ENCODE peak calls at places on chromosomes 7 and 10, in six cellular contexts. E, F, Y, W, T and N are unnamed samples.

GRCh38 chr7:36765605-36766004 is 41.3 kb upstream of the AOAH start:
- DNase-seq in E (no peak), F (no peak), Y (no peak), W (no peak), T (no peak), N (no peak)

GRCh38 chr10:18238875-18239485 is 98.8 kb downstream of the CACNB2 start:
- DNase-seq in E (peak; percentile 52), F (peak; percentile 13), Y (peak; percentile 5), W (peak; percentile 8), T (peak; percentile 75), N (no peak)

GRCh38 chr7:68752485-68752884 is 845.8 kb upstream of the AUTS2 start:
- DNase-seq in E (no peak), F (no peak), Y (no peak), W (no peak), T (no peak), N (no peak)

GRCh38 chr7:1748076-1748750 is 78.1 kb downstream of the ELFN1 start:
- DNase-seq in E (no peak), F (no peak), Y (no peak), W (no peak), T (no peak), N (no peak)

GRCh38 chr7:50864694-50865093 is 82.0 kb upstream of the GRB10 start:
- DNase-seq in E (no peak), F (no peak), Y (no peak), W (no peak), T (no peak), N (no peak)

GRCh38 chr7:37448057-37448636 is 517 bp downstream of the ELMO1 start:
- DNase-seq in E (no peak), F (peak; percentile 63), Y (peak; percentile 14), W (no peak), T (no peak), N (no peak)

GRCh38 chr10:3451516-3452185 is 279.1 kb upstream of the PITRM1 start:
- DNase-seq in E (no peak), F (no peak), Y (no peak), W (no peak), T (no peak), N (no peak)

GRCh38 chr10:35789996-35790395 is 147.9 kb upstream of the FZD8 start:
- DNase-seq in E (peak; percentile 62), F (no peak), Y (no peak), W (no peak), T (no peak), N (no peak)

GRCh38 chr10:10233256-10233655 is 784.4 kb upstream of the CELF2 start:
- DNase-seq in E (no peak), F (no peak), Y (no peak), W (no peak), T (peak; percentile 37), N (no peak)

GRCh38 chr10:62376064-62377025 is 2.2 kb downstream of the ZNF365 start:
- DNase-seq in E (no peak), F (no peak), Y (no peak), W (no peak), T (no peak), N (no peak)

GRCh38 chr10:121070257-121070656 is 219.1 kb downstream of the WDR11 start:
- DNase-seq in E (no peak), F (peak; percentile 26), Y (peak; percentile 40), W (no peak), T (no peak), N (peak; percentile 14)

GRCh38 chr7:135390829-135391228 is 119.1 kb downstream of the CNOT4 start:
- DNase-seq in E (no peak), F (no peak), Y (no peak), W (peak; percentile 92), T (no peak), N (peak; percentile 25)

GRCh38 chr7:121932768-121933167 is 59.8 kb downstream of the PTPRZ1 start:
- DNase-seq in E (no peak), F (no peak), Y (no peak), W (no peak), T (no peak), N (no peak)

GRCh38 chr7:90345548-90346319 is 782 bp upstream of the GTPBP10 start:
- DNase-seq in E (peak; percentile 74), F (peak; percentile 2), Y (peak; percentile 25), W (no peak), T (peak; percentile 61), N (no peak)

GRCh38 chr10:119425102-119425880 is 117.2 kb downstream of the RGS10 start:
- DNase-seq in E (no peak), F (no peak), Y (no peak), W (no peak), T (no peak), N (no peak)

GRCh38 chr7:73912223-73912622 is 51.3 kb downstream of the TMEM270 start:
- DNase-seq in E (no peak), F (no peak), Y (no peak), W (no peak), T (no peak), N (no peak)

GRCh38 chr10:86229378-86229777 is 137.2 kb downstream of the GRID1 start:
- DNase-seq in E (peak; percentile 55), F (no peak), Y (no peak), W (no peak), T (no peak), N (no peak)

GRCh38 chr10:25966846-25967245 is 32.8 kb downstream of the MYO3A start:
- DNase-seq in E (peak; percentile 43), F (no peak), Y (no peak), W (no peak), T (no peak), N (no peak)

GRCh38 chr7:140403878-140404564 is at the start of gene RAB19:
- DNase-seq in E (no peak), F (peak; percentile 30), Y (no peak), W (peak; percentile 73), T (no peak), N (peak; percentile 59)

GRCh38 chr10:131789516-131789915 is 111.3 kb upstream of the PPP2R2D start:
- DNase-seq in E (no peak), F (no peak), Y (no peak), W (no peak), T (no peak), N (no peak)

GRCh38 chr10:121838931-121839330 is 88.9 kb downstream of the ATE1 start:
- DNase-seq in E (no peak), F (no peak), Y (no peak), W (no peak), T (no peak), N (no peak)

GRCh38 chr10:110077436-110078120 is 69.8 kb downstream of the ADD3 start:
- DNase-seq in E (peak; percentile 27), F (no peak), Y (no peak), W (no peak), T (peak; percentile 79), N (no peak)

GRCh38 chr10:112851582-112851981 is 98.5 kb upstream of the TCF7L2 start:
- DNase-seq in E (no peak), F (no peak), Y (no peak), W (no peak), T (no peak), N (no peak)

GRCh38 chr7:89312561-89312960 is 517.0 kb upstream of the TEX47 start:
- DNase-seq in E (no peak), F (no peak), Y (no peak), W (no peak), T (no peak), N (no peak)

GRCh38 chr10:123154943-123155505 is 822 bp downstream of the BUB3 start:
- DNase-seq in E (peak; percentile 57), F (no peak), Y (no peak), W (no peak), T (peak; percentile 50), N (no peak)

GRCh38 chr10:105023223-105023622 is 382.1 kb downstream of the SORCS3 start:
- DNase-seq in E (no peak), F (no peak), Y (no peak), W (no peak), T (no peak), N (no peak)

GRCh38 chr7:150731916-150732315 is 5.3 kb upstream of the GIMAP5 start:
- DNase-seq in E (no peak), F (no peak), Y (no peak), W (no peak), T (no peak), N (no peak)

GRCh38 chr7:100465299-100465698 is 1.2 kb upstream of the SPACDR start:
- DNase-seq in E (peak; percentile 47), F (no peak), Y (no peak), W (no peak), T (no peak), N (no peak)

GRCh38 chr10:100498059-100498458 is 21.6 kb downstream of the SEC31B start:
- DNase-seq in E (no peak), F (no peak), Y (no peak), W (no peak), T (no peak), N (no peak)

GRCh38 chr10:75261813-75262725 is 26.3 kb upstream of the COMTD1 start:
- DNase-seq in E (no peak), F (no peak), Y (peak; percentile 63), W (no peak), T (no peak), N (no peak)

GRCh38 chr7:64465551-64465950 is 97.3 kb downstream of the ZNF680 start:
- DNase-seq in E (no peak), F (no peak), Y (no peak), W (no peak), T (no peak), N (no peak)

GRCh38 chr10:76319666-76320065 is 888.2 kb downstream of the LRMDA start:
- DNase-seq in E (peak; percentile 89), F (no peak), Y (no peak), W (no peak), T (no peak), N (no peak)

GRCh38 chr7:152989889-152990380 is 230.4 kb downstream of the ACTR3B start:
- DNase-seq in E (peak; percentile 5), F (no peak), Y (no peak), W (peak; percentile 36), T (peak; percentile 2), N (peak; percentile 50)

GRCh38 chr10:109726473-109726872 is 196.8 kb downstream of the XPNPEP1 start:
- DNase-seq in E (no peak), F (no peak), Y (peak; percentile 17), W (peak; percentile 17), T (no peak), N (no peak)

GRCh38 chr7:137985253-137985896 is 16.5 kb downstream of the CREB3L2 start:
- DNase-seq in E (no peak), F (peak; percentile 15), Y (no peak), W (no peak), T (no peak), N (no peak)

GRCh38 chr7:77422500-77422899 is 6.4 kb upstream of the GSAP start:
- DNase-seq in E (no peak), F (no peak), Y (no peak), W (no peak), T (no peak), N (no peak)

GRCh38 chr7:2824678-2825461 is 19.2 kb downstream of the GNA12 start:
- DNase-seq in E (peak; percentile 78), F (no peak), Y (no peak), W (no peak), T (no peak), N (no peak)

GRCh38 chr10:28681345-28681763 is 4.0 kb downstream of the BAMBI start:
- DNase-seq in E (peak; percentile 62), F (no peak), Y (peak; percentile 91), W (no peak), T (no peak), N (no peak)

GRCh38 chr7:13952921-13953320 is 36.5 kb downstream of the ETV1 start:
- DNase-seq in E (no peak), F (no peak), Y (no peak), W (no peak), T (no peak), N (no peak)

GRCh38 chr10:84214046-84214572 is 11.2 kb downstream of the LRIT2 start:
- DNase-seq in E (no peak), F (no peak), Y (no peak), W (no peak), T (no peak), N (no peak)